ENCODE peak calls at places on chromosomes 1 and 21, in nine cellular contexts. B is NCI-H1092, P is tibial nerve, K is NCI-H226, V is activated T-helper 1 cell treated with Interleukin-2 at 50 U/mL for 16 hours, D is NCI-H146, W is activated gamma-delta T cell treated with Interleukin-2 at 50 U/mL for 16 hours, U is NCI-H510A treated with DMSO at 0.1 percent for 48 hours, L is ecto neural progenitor cell. J is an unnamed sample.

GRCh38 chr1:31153423-31153822 is 86.3 kb downstream of the NKAIN1 start:
- DNase-seq in U (no peak), P (no peak), V (no peak), W (no peak), L (no peak), B (no peak), D (no peak), K (no peak), J (no peak)

GRCh38 chr21:37435120-37435519 is 68.5 kb downstream of the DYRK1A start:
- DNase-seq in K (peak), L (peak), W (peak), B (no peak), V (no peak), U (peak), P (peak), D (peak), J (peak)

GRCh38 chr21:43207868-43208267 is 39.1 kb downstream of the CRYAA start:
- DNase-seq in D (no peak), P (no peak), W (no peak), B (no peak), K (no peak), V (no peak), U (no peak), L (peak), J (no peak)

GRCh38 chr1:61254629-61255323 is 172.4 kb downstream of the NFIA start:
- DNase-seq in U (no peak), W (no peak), K (peak), V (no peak), B (no peak), D (no peak), L (no peak), P (peak), J (no peak)

GRCh38 chr1:10888791-10889627 is 92.6 kb upstream of the CASZ1 start:
- DNase-seq in L (peak), D (peak), V (no peak), K (no peak), P (no peak), W (no peak), U (no peak), B (peak), J (no peak)

GRCh38 chr1:38784452-38785284 is 74.9 kb downstream of the RRAGC start:
- DNase-seq in U (no peak), W (no peak), L (no peak), V (no peak), P (no peak), B (no peak), K (no peak), D (no peak), J (no peak)

GRCh38 chr1:16354619-16355018 is 2.3 kb upstream of the FBXO42 start:
- DNase-seq in L (no peak), P (no peak), K (no peak), B (no peak), W (no peak), D (no peak), V (no peak), U (no peak), J (no peak)

GRCh38 chr21:17903029-17903806 is 84.1 kb upstream of the C21orf91 start:
- DNase-seq in V (no peak), B (peak), W (no peak), P (no peak), U (peak), D (no peak), L (no peak), K (no peak), J (no peak)

GRCh38 chr1:89436856-89437255 is 73.0 kb downstream of the GBP6 start:
- DNase-seq in B (no peak), K (no peak), L (no peak), V (no peak), P (no peak), U (no peak), W (no peak), D (no peak), J (no peak)

GRCh38 chr1:203163891-203164635 is 11.6 kb downstream of the MYBPH start:
- DNase-seq in L (no peak), U (no peak), W (no peak), V (no peak), K (no peak), B (no peak), P (no peak), D (no peak), J (no peak)

GRCh38 chr1:26084091-26084561 is 16.7 kb upstream of the TRIM63 start:
- DNase-seq in P (no peak), W (no peak), L (no peak), K (peak), B (no peak), D (no peak), V (no peak), U (no peak), J (no peak)

GRCh38 chr1:178025613-178026356 is 55.9 kb upstream of the SEC16B start:
- DNase-seq in W (no peak), V (no peak), K (no peak), P (no peak), L (no peak), B (no peak), U (no peak), D (no peak), J (no peak)

GRCh38 chr1:21313146-21313885 is 23.1 kb upstream of the ECE1 start:
- DNase-seq in P (no peak), B (no peak), W (no peak), L (no peak), U (no peak), K (peak), V (no peak), D (no peak), J (no peak)

GRCh38 chr1:65148548-65149390 is 766 bp downstream of the AK4 start:
- DNase-seq in U (peak), B (no peak), V (no peak), L (peak), K (peak), D (peak), W (no peak), P (peak), J (peak)

GRCh38 chr1:60903591-60903990 is 178.8 kb upstream of the NFIA start:
- DNase-seq in L (no peak), K (no peak), B (peak), D (no peak), V (no peak), U (no peak), W (no peak), P (no peak), J (no peak)

J was measured in head of caudate nucleus.